ENCODE peak calls at places on chromosomes 16 and 17, in five cellular contexts. Q is WERI-Rb-1, V is left lung, Y is HCT116, G is ovary. W is an unnamed sample.

GRCh38 chr16:13606804-13607203 is 313.1 kb upstream of the ERCC4 start:
- DNase-seq in Q (no peak), Y (no peak), V (no peak), G (no peak), W (no peak)

GRCh38 chr17:7558544-7559306 is at the start of gene TNFSF13:
- DNase-seq in G (peak; percentile 55), Y (no peak), Q (no peak), V (peak; percentile 88), W (no peak)

GRCh38 chr17:12254460-12254859 is 233.8 kb downstream of the MAP2K4 start:
- DNase-seq in G (no peak), V (no peak), Q (no peak), Y (no peak), W (no peak)

GRCh38 chr17:81536299-81537290 is 8.4 kb downstream of the FSCN2 start:
- DNase-seq in G (no peak), Q (no peak), Y (no peak), V (peak; percentile 80), W (peak; percentile 88)

GRCh38 chr16:852451-853185 is 52.1 kb upstream of the GNG13 start:
- DNase-seq in G (no peak), Q (no peak), V (peak; percentile 60), Y (no peak), W (no peak)

GRCh38 chr17:58330997-58331814 is 2.6 kb upstream of the TSPOAP1 start:
- DNase-seq in V (peak; percentile 89), Y (no peak), Q (no peak), G (no peak), W (peak; percentile 62)

GRCh38 chr17:51152766-51153209 is 571 bp upstream of the NME1 start:
- DNase-seq in G (no peak), V (no peak), Y (no peak), Q (no peak), W (peak; percentile 31)

GRCh38 chr17:47694018-47694817 is at the start of gene TBKBP1:
- DNase-seq in V (peak; percentile 91), Q (peak; percentile 84), G (peak; percentile 68), Y (no peak), W (peak; percentile 97)

GRCh38 chr17:66056148-66056547 is 135.8 kb downstream of the CEP112 start:
- DNase-seq in G (no peak), Y (no peak), Q (no peak), V (no peak), W (no peak)

GRCh38 chr17:75996665-75997590 is 3.7 kb upstream of the CDK3 start:
- DNase-seq in Q (no peak), V (peak; percentile 87), Y (no peak), G (no peak), W (peak; percentile 61)

GRCh38 chr17:82716383-82717181 is at the start of gene FN3KRP:
- DNase-seq in Q (peak; percentile 99), V (peak; percentile 97), G (peak; percentile 96), Y (peak; percentile 89), W (peak; percentile 100)

GRCh38 chr16:87434146-87434667 is 42.1 kb downstream of the MAP1LC3B start:
- DNase-seq in G (no peak), Q (no peak), Y (no peak), V (no peak), W (no peak)

GRCh38 chr16:7381671-7382070 is 49.0 kb downstream of the RBFOX1 start:
- DNase-seq in G (no peak), Q (no peak), Y (no peak), V (no peak), W (no peak)

GRCh38 chr17:60560860-60561257 is 34.8 kb upstream of the APPBP2 start:
- DNase-seq in G (no peak), Q (no peak), V (no peak), Y (no peak), W (no peak)

GRCh38 chr17:83135692-83136091 is 56.3 kb downstream of the METRNL start:
- DNase-seq in G (no peak), Q (peak; percentile 8), Y (no peak), V (peak; percentile 49), W (peak; percentile 39)

GRCh38 chr16:19524356-19524865 is 669 bp downstream of the CCP110 start:
- DNase-seq in G (no peak), Y (no peak), Q (no peak), V (no peak), W (peak; percentile 30)

GRCh38 chr17:35283767-35284166 is 40.9 kb downstream of the SLFN5 start:
- DNase-seq in Y (no peak), V (no peak), Q (no peak), G (no peak), W (no peak)

GRCh38 chr16:53546988-53547391 is 44.0 kb upstream of the AKTIP start:
- DNase-seq in V (no peak), Y (peak; percentile 15), G (no peak), Q (peak; percentile 34), W (peak; percentile 78)

GRCh38 chr17:42294469-42295398 is 6.4 kb downstream of the STAT5A start:
- DNase-seq in Y (no peak), G (no peak), V (no peak), Q (no peak), W (no peak)

GRCh38 chr16:9095998-9096397 is 4.6 kb downstream of the HAPSTR1 start:
- DNase-seq in Y (no peak), Q (no peak), V (no peak), G (no peak), W (no peak)

GRCh38 chr16:9092963-9093477 is 1.6 kb downstream of the HAPSTR1 start:
- DNase-seq in Q (peak; percentile 40), V (peak; percentile 79), G (peak; percentile 26), Y (no peak), W (peak; percentile 33)

GRCh38 chr16:9095171-9095570 is 3.7 kb downstream of the HAPSTR1 start:
- DNase-seq in G (no peak), Q (no peak), Y (no peak), V (no peak), W (no peak)

GRCh38 chr16:9092282-9092962 is 978 bp downstream of the HAPSTR1 start:
- DNase-seq in V (peak; percentile 90), G (peak; percentile 49), Y (no peak), Q (peak; percentile 42), W (peak; percentile 77)

DNA sequence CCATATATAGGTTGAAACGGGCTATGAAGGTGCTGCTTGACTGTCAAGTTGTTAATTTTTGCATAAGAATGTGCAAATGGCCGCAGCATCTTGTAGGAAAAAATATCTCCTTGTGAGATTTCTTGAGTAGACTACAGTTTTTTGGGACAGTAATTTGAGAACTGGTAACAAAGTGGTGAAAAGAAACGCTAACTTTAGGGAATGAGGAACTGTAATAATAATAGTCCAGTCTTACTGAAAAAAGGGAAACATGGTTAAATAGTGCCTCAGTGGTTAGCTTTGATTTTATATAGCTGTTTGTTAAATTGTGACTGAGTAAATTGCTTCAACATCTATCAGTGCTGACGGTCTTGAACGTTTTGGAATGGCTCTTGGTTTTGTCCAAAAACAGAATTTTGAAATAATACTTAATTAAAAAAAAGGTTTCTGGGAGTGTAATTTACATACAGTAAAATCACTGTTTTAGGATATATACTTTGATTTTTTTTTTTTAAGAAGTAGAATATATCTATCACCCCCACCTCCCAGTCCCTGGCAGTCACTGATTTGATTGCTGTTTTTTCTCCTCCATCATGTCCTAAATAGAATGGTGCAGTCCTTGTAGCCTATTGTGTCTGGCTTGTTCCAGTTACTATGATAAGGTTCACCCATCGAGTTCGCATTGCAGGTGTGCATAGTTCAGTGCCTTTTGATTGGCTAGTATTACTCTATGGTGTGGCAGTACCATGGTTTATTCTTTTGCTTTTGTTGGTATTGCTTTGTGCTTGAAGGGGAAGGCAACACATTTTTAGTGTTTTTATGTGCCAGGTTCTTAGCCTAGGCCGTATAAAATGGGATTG is 2.8 kb downstream of the HAPSTR1 start:
- DNase-seq in Y (no peak), V (no peak), G (no peak), Q (no peak), W (no peak)
- H3K4me3 ChIP-seq in Y (no peak overlapping the region), V (peak overlapping the region; percentile 77), G (peak overlapping the region; percentile 98), Q (no peak overlapping the region), W (peak overlapping the region; percentile 8)

GRCh38 chr17:77316191-77316641 is 175.4 kb downstream of the SEC14L1 start:
- DNase-seq in G (peak; percentile 83), Q (no peak), Y (no peak), V (peak; percentile 82), W (peak; percentile 92)

GRCh38 chr17:77318021-77318420 is 177.3 kb downstream of the SEC14L1 start:
- DNase-seq in Y (no peak), V (no peak), Q (no peak), G (no peak), W (no peak)

GRCh38 chr17:77317091-77317519 is 176.3 kb downstream of the SEC14L1 start:
- DNase-seq in Q (peak; percentile 75), Y (no peak), G (no peak), V (peak; percentile 54), W (peak; percentile 35)

GRCh38 chr17:77315551-77316190 is 174.9 kb downstream of the SEC14L1 start:
- DNase-seq in G (no peak), Q (no peak), Y (no peak), V (peak; percentile 87), W (peak; percentile 70)

DNA sequence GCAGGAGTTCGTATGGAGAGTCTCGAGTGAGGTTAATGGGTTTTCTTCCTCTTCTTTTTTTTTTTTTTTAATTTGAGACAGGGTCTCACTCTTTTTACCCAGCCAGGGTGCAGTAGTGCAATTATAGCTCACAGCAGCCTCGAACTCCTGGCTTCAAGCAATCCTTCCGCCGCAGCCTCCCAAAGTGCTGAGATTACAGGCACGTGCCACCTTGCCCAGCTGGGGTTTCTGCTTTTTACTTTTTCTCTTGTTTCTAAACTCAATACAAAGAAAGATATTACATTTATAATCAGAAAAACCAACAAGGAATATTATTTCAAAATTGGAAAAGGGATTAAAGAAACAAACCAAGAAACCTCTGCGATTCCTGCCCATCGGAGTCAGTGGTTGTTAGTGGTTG is 175.9 kb downstream of the SEC14L1 start:
- DNase-seq in V (no peak), Y (no peak), Q (peak; percentile 8), G (no peak), W (no peak)
- H3K36me3 ChIP-seq in V (no peaks in the 10 kb centered on the region), Y (peaks cover 10% of the 10 kb centered on the region), Q (peaks cover 78% of the 10 kb centered on the region), G (no peaks in the 10 kb centered on the region), W (no peaks in the 10 kb centered on the region)

GRCh38 chr17:2018716-2019490 is 6.2 kb downstream of the RTN4RL1 start:
- DNase-seq in Y (no peak), G (no peak), V (no peak), Q (no peak), W (no peak)
- H3K27me3 ChIP-seq in Y (no peaks in the 10 kb centered on the region), G (no peaks in the 10 kb centered on the region), V (peaks cover 52% of the 10 kb centered on the region), Q (no peaks in the 10 kb centered on the region), W (peaks cover 18% of the 10 kb centered on the region)

GRCh38 chr17:67617304-67617899 is 100.3 kb upstream of the NOL11 start:
- DNase-seq in G (no peak), Q (peak; percentile 85), Y (no peak), V (no peak), W (no peak)

GRCh38 chr17:67615011-67615561 is 102.7 kb upstream of the NOL11 start:
- DNase-seq in V (no peak), Y (no peak), G (no peak), Q (peak; percentile 75), W (no peak)

GRCh38 chr17:67610061-67610460 is 107.7 kb upstream of the NOL11 start:
- DNase-seq in V (no peak), G (no peak), Y (no peak), Q (no peak), W (no peak)

GRCh38 chr17:67615736-67616135 is 102.0 kb upstream of the NOL11 start:
- DNase-seq in G (no peak), Y (no peak), V (no peak), Q (no peak), W (no peak)

GRCh38 chr17:67613961-67614360 is 103.8 kb upstream of the NOL11 start:
- DNase-seq in Q (no peak), V (no peak), G (no peak), Y (no peak), W (no peak)
- H3K4me3 ChIP-seq in Q (no peak overlapping the region), V (no peak overlapping the region), G (no peak overlapping the region), Y (no peak overlapping the region), W (no peak overlapping the region)

GRCh38 chr17:27743288-27743885 is 56.9 kb downstream of the NOS2 start:
- DNase-seq in G (no peak), Y (no peak), V (no peak), Q (no peak), W (no peak)
- H3K36me3 ChIP-seq in G (no peaks in the 10 kb centered on the region), Y (no peaks in the 10 kb centered on the region), V (no peaks in the 10 kb centered on the region), Q (no peaks in the 10 kb centered on the region), W (no peaks in the 10 kb centered on the region)